ENCODE peak calls at places on chromosomes 12 and 14, in six cellular contexts. E is kidney epithelial cell, A is fibroblast of the aortic adventitia, X is testis, J is epithelial cell of esophagus, D is mammary epithelial cell. T is an unnamed sample.

GRCh38 chr12:132366341-132366861 is 37.0 kb upstream of the GALNT9 start:
- DNase-seq in E (no peak), A (no peak), X (no peak), J (no peak), D (no peak), T (no peak)

GRCh38 chr14:37708481-37708880 is 113.1 kb downstream of the TTC6 start:
- DNase-seq in E (no peak), A (no peak), X (no peak), J (no peak), D (no peak), T (no peak)

GRCh38 chr12:127293507-127294310 is 973.3 kb upstream of the TMEM132C start:
- DNase-seq in E (no peak), A (peak), X (peak), J (peak), D (peak), T (peak)

GRCh38 chr12:75759842-75760260 is 248.4 kb upstream of the KRR1 start:
- DNase-seq in E (no peak), A (peak), X (no peak), J (peak), D (peak), T (no peak)

GRCh38 chr12:49044660-49045059 is 15.9 kb downstream of the KMT2D start:
- DNase-seq in E (no peak), A (no peak), X (no peak), J (no peak), D (no peak), T (no peak)

GRCh38 chr14:50062438-50063039 is 53.8 kb downstream of the VCPKMT start:
- DNase-seq in E (no peak), A (peak), X (no peak), J (peak), D (peak), T (peak)

GRCh38 chr12:89138048-89138852 is 214.1 kb downstream of the DUSP6 start:
- DNase-seq in E (no peak), A (peak), X (no peak), J (peak), D (peak), T (no peak)

GRCh38 chr12:104132351-104132956 is 5.6 kb downstream of the NFYB start:
- DNase-seq in E (no peak), A (no peak), X (no peak), J (no peak), D (no peak), T (no peak)

GRCh38 chr12:39905152-39905551 is 200.7 kb downstream of the SLC2A13 start:
- DNase-seq in E (no peak), A (peak), X (peak), J (no peak), D (peak), T (no peak)

GRCh38 chr14:99672506-99673327 is 11.4 kb upstream of the CYP46A1 start:
- DNase-seq in E (no peak), A (no peak), X (no peak), J (no peak), D (no peak), T (peak)

DNA sequence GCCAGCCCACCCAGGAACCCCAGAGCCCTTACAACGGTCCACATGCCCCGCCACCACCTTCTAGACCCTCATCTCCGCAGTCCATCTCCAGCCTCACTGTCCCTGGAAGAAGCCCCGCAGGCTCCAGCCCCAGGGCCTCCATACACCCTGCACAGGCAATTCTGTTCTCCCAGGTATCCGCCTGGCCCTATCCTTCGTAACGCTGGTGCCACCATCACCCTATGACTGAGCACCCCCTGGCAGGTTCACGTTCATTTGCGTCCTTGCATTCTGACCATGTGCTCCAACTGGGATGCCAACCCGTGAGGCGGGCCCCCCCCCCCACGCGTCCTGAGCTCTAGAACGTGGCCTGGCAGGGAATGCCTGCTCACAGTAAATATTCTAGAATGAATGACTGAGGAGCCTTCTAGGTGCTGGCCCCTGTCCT is 675 bp upstream of the SCARB1 start:
- DNase-seq in E (no peak), A (no peak), X (no peak), J (no peak), D (no peak), T (no peak)
- H3K4me3 ChIP-seq in E (no peak), A (peak), X (peak), J (peak), D (no peak), T (peak)

GRCh38 chr12:8035440-8036010 is 3.0 kb downstream of the FOXJ2 start:
- DNase-seq in E (no peak), A (no peak), X (no peak), J (no peak), D (no peak), T (no peak)

GRCh38 chr12:8036366-8036765 is 3.9 kb downstream of the FOXJ2 start:
- DNase-seq in E (no peak), A (no peak), X (no peak), J (no peak), D (no peak), T (no peak)

GRCh38 chr12:8032242-8033152 is at the start of gene FOXJ2:
- DNase-seq in E (no peak), A (peak), X (peak), J (peak), D (peak), T (peak)

GRCh38 chr12:8033153-8034044 is 883 bp downstream of the FOXJ2 start:
- DNase-seq in E (no peak), A (no peak), X (peak), J (peak), D (peak), T (peak)

DNA sequence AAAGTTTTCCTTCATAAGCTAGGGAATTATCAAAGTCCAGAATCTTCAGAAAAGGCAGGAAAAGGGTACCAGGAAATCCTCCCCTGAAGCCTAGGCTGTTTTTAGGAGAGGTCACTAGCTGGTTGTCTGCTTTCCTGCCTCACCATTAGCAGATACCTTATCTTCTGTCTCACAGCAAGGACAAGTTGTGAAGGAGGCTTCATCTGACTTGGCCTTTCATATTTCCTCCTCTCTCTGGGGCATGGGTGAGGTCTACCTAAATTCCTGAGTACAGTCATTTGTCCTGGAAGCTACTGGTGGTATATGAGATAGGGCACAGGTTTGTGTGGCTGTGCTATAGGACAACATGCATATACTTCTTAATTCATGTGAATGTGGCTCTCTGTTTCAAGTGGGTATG is 2.3 kb downstream of the FOXJ2 start:
- DNase-seq in E (no peak), A (no peak), X (no peak), J (peak), D (no peak), T (no peak)
- H3K4me3 ChIP-seq in E (no peak), A (peak), X (no peak), J (peak), D (peak), T (no peak)

GRCh38 chr12:47705239-47705570 is 625 bp downstream of the RPAP3 start:
- DNase-seq in E (no peak), A (no peak), X (no peak), J (no peak), D (peak), T (no peak)
- H3K4me3 ChIP-seq in E (peak), A (peak), X (peak), J (peak), D (peak), T (peak)

DNA sequence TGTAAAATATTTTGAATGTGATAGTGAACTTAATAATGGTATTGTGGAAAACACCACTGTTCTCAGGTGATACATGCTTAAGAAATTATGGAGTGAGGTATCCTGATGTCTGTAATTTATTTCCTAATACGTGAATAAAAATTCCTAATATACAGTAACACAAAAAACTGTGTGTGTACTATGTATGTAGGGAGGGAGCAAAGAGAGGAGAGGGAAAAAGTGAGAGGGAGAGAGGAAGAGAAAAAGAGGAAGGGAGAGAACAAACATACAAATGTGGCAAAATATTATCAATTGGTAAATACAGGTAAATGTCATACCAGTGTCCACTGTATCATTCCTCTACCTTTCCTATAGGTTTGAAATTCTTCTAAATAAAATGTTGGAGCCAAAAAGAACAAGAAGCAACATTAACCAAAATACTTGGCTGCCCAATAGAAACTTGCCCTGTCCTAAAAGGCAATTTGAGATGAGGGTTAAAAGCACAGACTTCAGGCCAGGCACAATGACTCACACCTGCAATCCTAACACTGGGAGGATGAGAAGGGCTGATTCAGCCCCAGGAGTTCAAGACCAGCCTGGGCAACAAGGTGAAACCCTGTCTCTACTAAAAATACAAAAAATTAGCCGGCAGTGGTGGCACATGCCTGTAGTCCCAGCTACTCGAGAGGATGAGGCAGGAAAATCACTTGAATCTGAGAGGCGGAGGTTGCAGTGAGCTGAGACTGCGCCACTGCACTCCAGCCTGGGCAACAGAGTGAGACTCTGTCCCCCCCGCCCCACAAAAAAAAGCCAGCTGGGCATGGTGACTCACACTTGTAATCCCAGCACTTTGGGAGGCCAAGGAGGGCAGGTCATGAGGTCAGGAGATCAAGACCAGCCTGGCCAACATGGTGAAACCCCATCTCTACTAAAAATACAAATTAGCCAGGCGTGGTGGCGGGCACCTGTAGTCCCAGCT is 14.5 kb downstream of the R3HDM2 start:
- DNase-seq in E (no peak), A (peak), X (no peak), J (peak), D (peak), T (no peak)
- H3K4me3 ChIP-seq in E (no peak), A (no peak), X (no peak), J (no peak), D (no peak), T (no peak)